ENCODE peak calls at places on chromosomes 2 and 18, in eight cellular contexts. D, I, G, K, F, P, Y and O are unnamed samples.

GRCh38 chr2:155840661-155841060 is 491.9 kb downstream of the NR4A2 start:
- DNase-seq in D (no peak), I (no peak), G (no peak), K (no peak), F (no peak), P (no peak), Y (no peak), O (no peak)

GRCh38 chr18:34595673-34596072 is 114.4 kb upstream of the DTNA start:
- DNase-seq in D (no peak), I (no peak), G (no peak), K (no peak), F (no peak), P (no peak), Y (peak), O (no peak)

GRCh38 chr2:219641390-219642063 is 14.1 kb downstream of the SLC4A3 start:
- DNase-seq in D (no peak), I (no peak), G (no peak), K (no peak), F (no peak), P (no peak), Y (no peak), O (no peak)

GRCh38 chr2:11495844-11496271 is 29.9 kb upstream of the E2F6 start:
- DNase-seq in D (no peak), I (no peak), G (peak), K (no peak), F (no peak), P (no peak), Y (no peak), O (no peak)

GRCh38 chr2:138087761-138088602 is 123.7 kb downstream of the HNMT start:
- DNase-seq in D (no peak), I (no peak), G (no peak), K (no peak), F (no peak), P (no peak), Y (no peak), O (no peak)

GRCh38 chr18:25425030-25425429 is 73.1 kb upstream of the ZNF521 start:
- DNase-seq in D (no peak), I (no peak), G (no peak), K (no peak), F (no peak), P (no peak), Y (no peak), O (no peak)

GRCh38 chr2:171365232-171365631 is 68.6 kb downstream of the METTL8 start:
- DNase-seq in D (no peak), I (peak), G (no peak), K (no peak), F (no peak), P (no peak), Y (no peak), O (no peak)

GRCh38 chr18:46536215-46536874 is 120.7 kb downstream of the LOXHD1 start:
- DNase-seq in D (no peak), I (no peak), G (no peak), K (no peak), F (no peak), P (no peak), Y (no peak), O (no peak)

GRCh38 chr2:146820672-146821071 is 1024.2 kb upstream of the ACVR2A start:
- DNase-seq in D (no peak), I (no peak), G (no peak), K (no peak), F (no peak), P (no peak), Y (peak), O (no peak)

GRCh38 chr2:230472619-230473018 is 56.6 kb downstream of the SP100 start:
- DNase-seq in D (no peak), I (no peak), G (no peak), K (no peak), F (peak), P (no peak), Y (peak), O (no peak)

GRCh38 chr2:105327690-105328089 is 1.8 kb downstream of the TGFBRAP1 start:
- DNase-seq in D (no peak), I (no peak), G (no peak), K (no peak), F (no peak), P (no peak), Y (no peak), O (no peak)

GRCh38 chr2:113977660-113978523 is 88.0 kb downstream of the ACTR3 start:
- DNase-seq in D (no peak), I (no peak), G (no peak), K (no peak), F (peak), P (no peak), Y (peak), O (no peak)

GRCh38 chr2:71551631-71551915 is 98.2 kb downstream of the DYSF start:
- DNase-seq in D (no peak), I (no peak), G (peak), K (no peak), F (no peak), P (no peak), Y (no peak), O (no peak)

GRCh38 chr2:79792097-79792496 is 279.2 kb downstream of the CTNNA2 start:
- DNase-seq in D (no peak), I (no peak), G (no peak), K (no peak), F (no peak), P (no peak), Y (no peak), O (no peak)

GRCh38 chr2:233857511-233858118 is 3.3 kb upstream of the HJURP start:
- DNase-seq in D (no peak), I (no peak), G (no peak), K (no peak), F (no peak), P (no peak), Y (no peak), O (no peak)

GRCh38 chr2:240970816-240971215 is 27.6 kb upstream of the SNED1 start:
- DNase-seq in D (no peak), I (no peak), G (no peak), K (no peak), F (no peak), P (no peak), Y (no peak), O (no peak)

GRCh38 chr2:24375349-24376087 is 15.2 kb upstream of the ITSN2 start:
- DNase-seq in D (no peak), I (no peak), G (no peak), K (no peak), F (no peak), P (no peak), Y (no peak), O (no peak)

GRCh38 chr18:66749030-66749429 is 145.1 kb upstream of the CDH19 start:
- DNase-seq in D (no peak), I (no peak), G (no peak), K (no peak), F (no peak), P (no peak), Y (no peak), O (no peak)

GRCh38 chr2:207784898-207785297 is 15.2 kb upstream of the FZD5 start:
- DNase-seq in D (no peak), I (no peak), G (no peak), K (no peak), F (no peak), P (no peak), Y (no peak), O (no peak)

GRCh38 chr2:173079968-173080860 is 4.6 kb downstream of the MAP3K20 start:
- DNase-seq in D (no peak), I (peak), G (no peak), K (no peak), F (no peak), P (no peak), Y (peak), O (no peak)

GRCh38 chr2:109604597-109604996 is 9.2 kb downstream of the SEPTIN10 start:
- DNase-seq in D (no peak), I (no peak), G (no peak), K (no peak), F (peak), P (no peak), Y (no peak), O (no peak)

GRCh38 chr2:240722796-240723735 is 31.4 kb downstream of the AQP12A start:
- DNase-seq in D (no peak), I (no peak), G (no peak), K (no peak), F (no peak), P (no peak), Y (no peak), O (no peak)

GRCh38 chr2:236726701-236727450 is 157.3 kb downstream of the ACKR3 start:
- DNase-seq in D (no peak), I (no peak), G (no peak), K (no peak), F (no peak), P (no peak), Y (no peak), O (no peak)

GRCh38 chr2:31402388-31402787 is 12.2 kb downstream of the XDH start:
- DNase-seq in D (no peak), I (no peak), G (no peak), K (no peak), F (no peak), P (no peak), Y (no peak), O (no peak)

GRCh38 chr2:227862227-227862740 is 9.1 kb upstream of the DAW1 start:
- DNase-seq in D (no peak), I (peak), G (no peak), K (no peak), F (no peak), P (no peak), Y (peak), O (no peak)

GRCh38 chr18:57727952-57728807 is 74.9 kb downstream of the ATP8B1 start:
- DNase-seq in D (no peak), I (no peak), G (no peak), K (no peak), F (no peak), P (no peak), Y (no peak), O (no peak)

GRCh38 chr2:22520337-22521288 is 864.4 kb upstream of the KLHL29 start:
- DNase-seq in D (no peak), I (no peak), G (no peak), K (no peak), F (no peak), P (no peak), Y (no peak), O (no peak)

GRCh38 chr2:206083602-206084467 is 2.1 kb downstream of the INO80D start:
- DNase-seq in D (no peak), I (no peak), G (no peak), K (no peak), F (no peak), P (no peak), Y (no peak), O (no peak)

GRCh38 chr2:38076250-38076709 is 329 bp upstream of the CYP1B1 start:
- DNase-seq in D (peak), I (peak), G (peak), K (peak), F (no peak), P (peak), Y (peak), O (no peak)

GRCh38 chr2:46983065-46983801 is 67.6 kb upstream of the MCFD2 start:
- DNase-seq in D (peak), I (no peak), G (no peak), K (peak), F (no peak), P (no peak), Y (no peak), O (no peak)

GRCh38 chr2:230441188-230441897 is 25.3 kb downstream of the SP100 start:
- DNase-seq in D (no peak), I (no peak), G (no peak), K (peak), F (no peak), P (no peak), Y (no peak), O (no peak)

GRCh38 chr2:15939854-15940660 is at the start of gene MYCN:
- DNase-seq in D (peak), I (no peak), G (peak), K (no peak), F (no peak), P (peak), Y (no peak), O (peak)

GRCh38 chr2:86105969-86106945 is at the start of gene PTCD3:
- DNase-seq in D (peak), I (peak), G (peak), K (peak), F (peak), P (peak), Y (peak), O (no peak)

GRCh38 chr2:64120008-64120407 is 24.2 kb downstream of the PELI1 start:
- DNase-seq in D (no peak), I (no peak), G (no peak), K (no peak), F (no peak), P (no peak), Y (no peak), O (no peak)

GRCh38 chr2:159755788-159756187 is 42.2 kb downstream of the CD302 start:
- DNase-seq in D (no peak), I (no peak), G (no peak), K (no peak), F (peak), P (no peak), Y (no peak), O (no peak)

GRCh38 chr18:35983147-35983546 is 10.7 kb downstream of the RMP24 start:
- DNase-seq in D (no peak), I (no peak), G (no peak), K (no peak), F (no peak), P (no peak), Y (no peak), O (no peak)

DNA sequence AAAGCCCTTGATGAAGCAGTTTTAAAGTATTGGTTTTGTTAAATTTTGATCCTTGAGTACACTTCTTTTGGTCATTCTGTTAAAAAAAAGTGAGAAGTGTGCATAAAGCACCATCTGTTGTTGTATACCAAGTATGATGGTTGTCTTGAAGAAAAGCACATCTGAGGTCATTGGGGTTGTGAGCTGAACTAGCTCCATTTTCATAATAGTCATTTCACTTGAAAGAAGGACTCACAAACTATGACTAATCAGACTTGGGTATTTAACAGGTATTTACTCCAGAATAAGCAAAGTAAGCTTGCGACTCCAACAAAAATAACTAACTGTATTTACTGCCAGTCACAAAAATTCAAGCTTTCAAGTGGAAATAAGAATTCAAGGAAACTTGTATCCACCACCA is 35.1 kb downstream of the CHN1 start:
- DNase-seq in D (no peak), I (no peak), G (no peak), K (no peak), F (no peak), P (no peak), Y (no peak), O (no peak)
- TF ChIP-seq CTCF in D (no peak), I (no peak), G (no peak), K (no peak), F (no peak), P (no peak), Y (no peak), O (no peak)

GRCh38 chr2:94871226-94872087 is at the start of gene TEKT4:
- DNase-seq in D (no peak), I (no peak), G (no peak), K (no peak), F (peak), P (no peak), Y (no peak), O (no peak)

GRCh38 chr2:94869131-94869530 is 2.1 kb upstream of the TEKT4 start:
- DNase-seq in D (no peak), I (no peak), G (no peak), K (no peak), F (no peak), P (no peak), Y (no peak), O (no peak)

GRCh38 chr2:94869552-94870391 is 1.5 kb upstream of the TEKT4 start:
- DNase-seq in D (no peak), I (no peak), G (no peak), K (no peak), F (no peak), P (no peak), Y (no peak), O (no peak)

GRCh38 chr2:94872088-94872618 is 923 bp downstream of the TEKT4 start:
- DNase-seq in D (no peak), I (no peak), G (no peak), K (no peak), F (no peak), P (no peak), Y (no peak), O (no peak)

GRCh38 chr2:94870392-94871225 is 621 bp upstream of the TEKT4 start:
- DNase-seq in D (peak), I (no peak), G (no peak), K (no peak), F (no peak), P (peak), Y (no peak), O (no peak)
- TF ChIP-seq CTCF in D (peak), I (peak), G (peak), K (peak), F (peak), P (peak), Y (peak), O (peak)

GRCh38 chr2:191020221-191020741 is 6.3 kb upstream of the STAT1 start:
- DNase-seq in D (peak), I (peak), G (peak), K (peak), F (peak), P (peak), Y (peak), O (peak)
- TF ChIP-seq CTCF in D (peak), I (no peak), G (peak), K (peak), F (no peak), P (no peak), Y (no peak), O (no peak)

DNA sequence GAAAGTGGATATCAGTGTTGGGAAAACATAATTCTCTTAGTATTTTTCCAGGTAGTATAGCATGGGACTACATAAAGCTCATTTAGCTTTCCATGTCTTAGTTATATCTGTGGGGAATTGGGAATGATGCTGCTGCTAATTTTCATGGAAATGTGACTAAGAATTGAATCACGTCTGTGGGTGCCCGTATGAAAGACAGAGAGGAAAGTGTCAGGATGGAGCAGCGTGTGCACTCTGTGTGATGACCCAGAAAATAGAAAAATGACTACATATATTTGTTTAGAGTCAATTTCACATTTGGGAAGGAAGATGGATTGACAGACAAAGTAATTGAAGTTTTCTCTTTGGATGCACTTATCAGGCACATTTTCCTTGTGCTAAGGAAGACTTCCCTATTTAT is 212.1 kb downstream of the PTPRM start:
- DNase-seq in D (no peak), I (no peak), G (no peak), K (no peak), F (no peak), P (no peak), Y (no peak), O (no peak)
- TF ChIP-seq CTCF in D (no peak), I (no peak), G (no peak), K (no peak), F (no peak), P (no peak), Y (no peak), O (no peak)

GRCh38 chr2:3443685-3444084 is 64.2 kb downstream of the TRAPPC12 start:
- DNase-seq in D (no peak), I (no peak), G (no peak), K (no peak), F (no peak), P (no peak), Y (no peak), O (no peak)
- TF ChIP-seq CTCF in D (peak), I (no peak), G (no peak), K (no peak), F (no peak), P (no peak), Y (no peak), O (no peak)

GRCh38 chr2:68487773-68488355 is 20.5 kb downstream of the APLF start:
- DNase-seq in D (no peak), I (no peak), G (no peak), K (no peak), F (no peak), P (no peak), Y (no peak), O (no peak)
- TF ChIP-seq CTCF in D (peak), I (no peak), G (peak), K (peak), F (peak), P (peak), Y (peak), O (peak)

DNA sequence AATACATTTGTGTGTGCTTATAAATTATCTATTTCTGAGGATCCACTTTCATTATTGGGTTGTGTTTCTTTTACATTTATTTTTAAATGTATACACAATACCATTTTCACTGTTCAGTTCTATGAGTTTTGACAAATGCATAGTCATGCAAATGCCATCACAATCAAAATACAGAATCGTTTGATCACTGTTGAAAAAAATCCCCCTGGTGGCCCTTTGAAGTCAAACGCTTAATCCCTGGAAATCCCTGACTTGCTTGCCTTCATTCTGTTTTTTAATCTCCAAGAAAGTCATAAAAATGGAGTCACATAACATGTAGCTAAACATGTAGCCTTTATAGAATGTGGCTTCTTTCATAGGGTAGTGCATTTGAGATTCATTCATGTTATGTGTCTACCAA is 173.3 kb downstream of the GALR1 start:
- DNase-seq in D (no peak), I (no peak), G (no peak), K (no peak), F (no peak), P (no peak), Y (no peak), O (no peak)
- TF ChIP-seq CTCF in D (no peak), I (no peak), G (no peak), K (no peak), F (no peak), P (peak), Y (no peak), O (no peak)

GRCh38 chr2:121837596-121837995 is 82.1 kb downstream of the TSN start:
- DNase-seq in D (no peak), I (no peak), G (no peak), K (no peak), F (no peak), P (no peak), Y (no peak), O (no peak)

GRCh38 chr2:121838561-121838960 is 83.1 kb downstream of the TSN start:
- DNase-seq in D (no peak), I (no peak), G (no peak), K (no peak), F (no peak), P (no peak), Y (no peak), O (no peak)

DNA sequence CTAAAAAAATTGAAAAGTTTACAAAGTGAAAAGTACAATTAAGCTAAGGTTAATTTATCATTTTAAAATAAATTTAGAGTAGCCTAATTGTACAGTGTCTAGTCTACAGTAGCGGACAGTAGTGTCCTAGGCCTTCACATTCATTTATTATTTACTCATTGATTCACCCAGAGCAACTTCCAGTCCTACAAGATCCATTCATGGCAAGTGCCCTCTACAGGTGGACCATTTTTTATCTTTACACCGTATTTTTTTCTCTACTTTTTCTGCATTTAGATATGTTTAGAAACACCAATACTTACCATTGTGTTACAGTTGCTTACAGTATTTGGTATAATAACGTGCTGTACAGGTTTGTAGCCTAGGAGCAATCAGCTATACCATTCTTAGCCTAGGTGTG is 84.1 kb downstream of the TSN start:
- DNase-seq in D (no peak), I (no peak), G (no peak), K (no peak), F (no peak), P (no peak), Y (no peak), O (no peak)
- TF ChIP-seq CTCF in D (no peak), I (no peak), G (no peak), K (no peak), F (peak), P (no peak), Y (no peak), O (no peak)

DNA sequence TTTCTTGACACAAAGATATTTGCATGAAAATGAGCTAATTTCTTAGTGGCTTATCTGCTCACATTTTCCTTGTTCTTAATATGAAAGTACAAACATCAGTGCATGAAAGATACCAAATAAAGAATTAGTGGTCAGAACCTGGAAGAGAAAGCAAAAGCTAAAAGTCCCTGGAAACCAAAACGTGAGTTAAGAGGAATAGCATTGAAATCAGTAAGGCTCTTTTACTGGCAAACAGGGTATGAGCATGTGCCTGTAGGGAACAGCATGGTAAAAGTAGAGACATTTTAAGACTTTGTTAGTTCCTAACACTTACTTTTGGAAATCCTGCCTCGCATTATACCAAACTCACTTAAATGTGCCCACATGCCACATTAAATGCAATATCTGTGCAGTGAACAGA is 31.9 kb upstream of the CWC22 start:
- DNase-seq in D (no peak), I (no peak), G (no peak), K (no peak), F (no peak), P (no peak), Y (peak), O (no peak)
- TF ChIP-seq CTCF in D (no peak), I (no peak), G (no peak), K (no peak), F (no peak), P (no peak), Y (no peak), O (no peak)